ENCODE peak calls at places on chromosomes 2 and 18, in four cellular contexts. B is CD8-positive, alpha-beta T cell; N is midbrain; M is activated naive CD8-positive, alpha-beta T cell treated with anti-CD3 and anti-CD28 coated beads for 36 hours. Y is an unnamed sample.

GRCh38 chr2:216665240-216665639 is 30.1 kb downstream of the IGFBP5 start:
- DNase-seq in B (no peak), N (no peak), M (no peak), Y (no peak)

GRCh38 chr2:167181674-167182073 is 293.4 kb downstream of the XIRP2 start:
- DNase-seq in B (no peak), N (no peak), M (no peak), Y (no peak)

GRCh38 chr18:59799383-59800015 is 100.3 kb upstream of the PMAIP1 start:
- DNase-seq in B (no peak), N (no peak), M (no peak), Y (no peak)

GRCh38 chr18:5164903-5165302 is 32.2 kb downstream of the AKAIN1 start:
- DNase-seq in B (no peak), N (no peak), M (no peak), Y (no peak)

GRCh38 chr2:18218160-18218933 is 339.9 kb downstream of the KCNS3 start:
- DNase-seq in B (no peak), N (no peak), M (no peak), Y (no peak)

GRCh38 chr2:5041501-5041900 is 650.7 kb upstream of the SOX11 start:
- DNase-seq in B (no peak), N (no peak), M (no peak), Y (no peak)

GRCh38 chr2:8957593-8957992 is 45.9 kb downstream of the MBOAT2 start:
- DNase-seq in B (no peak), N (no peak), M (no peak), Y (no peak)

GRCh38 chr18:60060026-60060425 is 160.2 kb downstream of the PMAIP1 start:
- DNase-seq in B (no peak), N (no peak), M (no peak), Y (no peak)

GRCh38 chr2:112669667-112670066 is 23.9 kb downstream of the SLC20A1 start:
- DNase-seq in B (no peak), N (no peak), M (no peak), Y (no peak)

GRCh38 chr2:140586379-140586778 is 1544.4 kb downstream of the LRP1B start:
- DNase-seq in B (no peak), N (no peak), M (no peak), Y (no peak)

GRCh38 chr2:38505779-38506178 is 96.9 kb downstream of the HNRNPLL start:
- DNase-seq in B (no peak), N (no peak), M (no peak), Y (no peak)

GRCh38 chr2:227716501-227716900 is 1.3 kb downstream of the SLC19A3 start:
- DNase-seq in B (no peak), N (no peak), M (no peak), Y (no peak)

GRCh38 chr2:103823847-103824246 is 1030.1 kb upstream of the POU3F3 start:
- DNase-seq in B (no peak), N (no peak), M (no peak), Y (no peak)